ENCODE peak calls at places on chromosomes 4 and X, in four cellular contexts. Y is A549, V is omental fat pad, I is foreskin fibroblast. H is an unnamed sample.

GRCh38 chrX:123013141-123013540 is 170.9 kb upstream of the GRIA3 start:
- DNase-seq in Y (no peak), V (no peak), I (no peak), H (no peak)

GRCh38 chrX:111199505-111199904 is 70.8 kb downstream of the CAPN6 start:
- DNase-seq in Y (no peak), V (no peak), I (no peak), H (no peak)

GRCh38 chrX:30748337-30748960 is 95.2 kb downstream of the GK start:
- DNase-seq in Y (no peak), I (no peak), V (no peak), H (no peak)

GRCh38 chr4:40425799-40426574 is 90.9 kb downstream of the CHRNA9 start:
- DNase-seq in I (no peak), Y (no peak), V (no peak), H (no peak)

GRCh38 chr4:56468097-56468422 is 643 bp downstream of the SRP72 start:
- DNase-seq in V (no peak), I (no peak), Y (peak), H (no peak)

GRCh38 chr4:64503945-64504675 is 94.9 kb upstream of the TECRL start:
- DNase-seq in V (no peak), I (no peak), Y (no peak), H (no peak)

GRCh38 chr4:48756689-48757220 is 23.3 kb downstream of the FRYL start:
- DNase-seq in Y (no peak), V (no peak), I (peak), H (no peak)

GRCh38 chrX:150212672-150213480 is 150.2 kb upstream of the MAMLD1 start:
- DNase-seq in Y (no peak), V (no peak), I (no peak), H (no peak)

GRCh38 chr4:164224871-164225270 is 529.1 kb upstream of the SMIM31 start:
- DNase-seq in Y (no peak), I (no peak), V (no peak), H (no peak)

GRCh38 chr4:115453416-115453815 is 340.0 kb upstream of the NDST4 start:
- DNase-seq in V (no peak), Y (no peak), I (no peak), H (no peak)

GRCh38 chr4:54971474-54971950 is 153.9 kb downstream of the KDR start:
- DNase-seq in V (no peak), I (peak), Y (peak), H (peak)

GRCh38 chrX:16842684-16843083 is 27.5 kb downstream of the RBBP7 start:
- DNase-seq in I (no peak), V (no peak), Y (no peak), H (no peak)

GRCh38 chr4:48346594-48346993 is 5.3 kb downstream of the SLAIN2 start:
- DNase-seq in Y (no peak), V (no peak), I (no peak), H (no peak)

GRCh38 chr4:56871357-56871993 is 36.2 kb upstream of the REST start:
- DNase-seq in Y (no peak), I (no peak), V (no peak), H (peak)

GRCh38 chr4:183173580-183174526 is 74.8 kb downstream of the WWC2 start:
- DNase-seq in I (no peak), V (no peak), Y (no peak), H (no peak)

GRCh38 chr4:174122705-174123104 is 160.8 kb downstream of the FBXO8 start:
- DNase-seq in Y (no peak), I (no peak), V (no peak), H (no peak)

GRCh38 chr4:174119818-174120217 is 163.6 kb downstream of the FBXO8 start:
- DNase-seq in I (no peak), Y (no peak), V (no peak), H (no peak)

GRCh38 chr4:174119051-174119450 is 164.4 kb downstream of the FBXO8 start:
- DNase-seq in Y (no peak), V (no peak), I (peak), H (no peak)

GRCh38 chr4:174118171-174118570 is 165.3 kb downstream of the FBXO8 start:
- DNase-seq in V (no peak), Y (no peak), I (no peak), H (no peak)

DNA sequence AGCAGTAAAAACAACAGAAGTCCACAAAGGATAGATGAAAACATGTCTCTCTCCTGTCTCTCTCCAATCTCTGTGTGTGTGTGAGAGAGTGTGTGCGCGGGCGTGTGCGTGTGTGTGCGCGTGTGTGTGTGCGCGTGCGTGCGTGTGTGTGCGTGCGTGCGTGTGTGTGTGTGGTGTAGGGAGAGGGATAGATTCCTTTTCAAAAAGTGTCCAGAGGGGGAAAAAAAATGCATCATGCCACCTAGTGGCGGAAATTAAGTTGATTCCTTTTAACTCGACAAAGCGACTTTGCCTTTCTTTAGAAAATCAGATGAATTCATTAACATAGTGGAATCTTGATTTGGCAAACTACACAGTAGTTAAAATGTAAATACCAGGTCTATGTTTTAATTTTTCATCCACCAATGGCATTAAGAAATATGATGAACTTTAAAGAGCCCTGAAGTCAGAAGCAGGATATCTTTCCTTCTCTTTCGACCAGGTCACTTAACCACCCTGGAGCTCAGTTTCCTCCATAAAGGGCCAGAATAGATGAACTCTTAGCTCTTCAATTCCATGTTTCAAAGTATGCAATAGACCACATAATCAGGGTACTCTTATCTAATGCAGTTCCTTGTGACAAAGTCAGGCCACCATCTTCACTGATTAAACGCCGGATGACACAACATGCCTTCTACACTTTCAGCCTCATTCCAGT is 162.9 kb downstream of the FBXO8 start:
- DNase-seq in V (peak), I (peak), Y (peak), H (peak)
- TF ChIP-seq CTCF in V (peak), I (peak), Y (peak), H (peak)

GRCh38 chrX:54640103-54640428 is 110.0 kb downstream of the GNL3L start:
- DNase-seq in V (no peak), I (no peak), Y (no peak), H (no peak)
- TF ChIP-seq CTCF in V (no peak), I (no peak), Y (no peak), H (no peak)

GRCh38 chr4:124318292-124318691 is 394.2 kb downstream of the ANKRD50 start:
- DNase-seq in Y (no peak), V (no peak), I (no peak), H (no peak)

GRCh38 chr4:124325676-124326075 is 386.9 kb downstream of the ANKRD50 start:
- DNase-seq in I (no peak), V (no peak), Y (no peak), H (no peak)

GRCh38 chr4:124321370-124321769 is 391.2 kb downstream of the ANKRD50 start:
- DNase-seq in V (no peak), Y (no peak), I (no peak), H (no peak)

DNA sequence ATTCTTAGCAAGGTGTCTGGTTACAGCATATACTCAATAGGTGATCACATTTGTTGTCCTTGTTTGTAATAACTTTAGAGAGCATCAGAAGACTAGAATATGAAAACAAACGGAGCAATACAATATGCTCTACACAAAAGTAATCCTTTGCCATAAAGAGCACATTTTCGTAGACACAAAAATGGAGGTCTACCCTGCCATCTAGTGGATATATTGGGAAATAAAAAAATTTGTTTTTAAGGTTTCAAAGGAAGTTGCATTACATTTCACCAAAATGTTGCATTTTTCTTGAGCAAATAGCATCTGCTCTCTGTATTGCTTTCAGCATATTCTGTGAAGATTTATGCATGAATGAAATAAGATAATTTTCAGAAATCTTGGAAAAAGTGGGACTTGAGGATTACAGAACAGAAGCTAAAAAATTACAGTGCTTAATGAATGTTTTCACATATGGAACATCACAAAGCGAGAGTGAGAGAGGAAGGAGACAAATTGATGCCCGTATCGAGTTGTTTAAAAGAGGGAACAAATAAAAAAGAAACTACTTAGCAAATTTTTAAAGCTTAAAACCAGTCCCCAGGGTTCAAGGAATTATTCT is 390.2 kb downstream of the ANKRD50 start:
- DNase-seq in I (no peak), V (no peak), Y (peak), H (no peak)
- TF ChIP-seq CTCF in I (peak), V (peak), Y (peak), H (peak)

GRCh38 chrX:13026877-13027652 is 17.4 kb downstream of the FAM9C start:
- DNase-seq in Y (no peak), I (no peak), V (no peak), H (no peak)
- TF ChIP-seq CTCF in Y (no peak), I (no peak), V (no peak), H (no peak)

GRCh38 chrX:78754917-78755316 is 7.4 kb downstream of the LPAR4 start:
- DNase-seq in I (no peak), Y (no peak), V (no peak), H (no peak)
- TF ChIP-seq CTCF in I (no peak), Y (no peak), V (no peak), H (no peak)

GRCh38 chr4:53494851-53495250 is 96.4 kb downstream of the LNX1 start:
- DNase-seq in V (no peak), I (no peak), Y (no peak), H (no peak)

GRCh38 chr4:53499791-53500190 is 91.5 kb downstream of the LNX1 start:
- DNase-seq in Y (no peak), I (no peak), V (no peak), H (no peak)

GRCh38 chr4:53500552-53500951 is 90.7 kb downstream of the LNX1 start:
- DNase-seq in I (no peak), Y (no peak), V (no peak), H (no peak)

GRCh38 chr4:53498712-53499111 is 92.6 kb downstream of the LNX1 start:
- DNase-seq in Y (no peak), V (no peak), I (no peak), H (no peak)

GRCh38 chr4:53497446-53498069 is 93.7 kb downstream of the LNX1 start:
- DNase-seq in V (no peak), I (peak), Y (no peak), H (peak)
- TF ChIP-seq CTCF in V (no peak), I (peak), Y (no peak), H (peak)

DNA sequence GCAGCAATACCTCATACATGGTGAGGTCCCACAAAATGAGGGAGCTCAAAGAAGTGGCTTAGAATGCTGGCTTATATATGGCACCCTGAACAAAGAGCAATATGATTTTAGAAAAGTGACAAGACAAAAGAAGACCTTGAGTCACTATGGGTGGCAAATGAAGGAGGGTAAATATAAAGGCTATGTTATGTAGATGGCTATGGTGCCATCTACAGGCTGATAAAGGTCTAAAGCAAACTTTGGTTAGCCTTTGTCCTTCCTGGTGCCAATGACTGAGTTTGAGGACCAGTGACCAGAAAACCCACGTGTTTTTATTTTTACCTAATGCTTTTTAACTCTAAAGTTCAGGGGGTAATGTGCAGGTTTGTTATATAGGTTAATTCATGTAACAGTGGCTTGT is 151.8 kb downstream of the CCNG2 start:
- DNase-seq in Y (peak), V (no peak), I (peak), H (no peak)
- TF ChIP-seq CTCF in Y (peak), V (no peak), I (peak), H (peak)